ENCODE peak calls at places on chromosomes 13 and 19, in seven cellular contexts. Y is psoas muscle, B is lower leg skin, X is thoracic aorta, I is cardiac fibroblast, D is heart left ventricle, L is sigmoid colon. K is an unnamed sample.

GRCh38 chr19:3483226-3483628 is at the start of gene SMIM44:
- DNase-seq in Y (no peak), B (no peak), X (no peak), I (no peak), D (no peak), L (no peak), K (no peak)

GRCh38 chr13:86020350-86021002 is 221.3 kb upstream of the SLITRK6 start:
- DNase-seq in Y (no peak), B (no peak), X (no peak), I (peak; percentile 2), D (no peak), L (no peak), K (no peak)

GRCh38 chr19:16377521-16377920 is 52.9 kb downstream of the KLF2 start:
- DNase-seq in Y (peak; percentile 67), B (no peak), X (no peak), I (no peak), D (no peak), L (no peak), K (no peak)

GRCh38 chr19:21751379-21751778 is 16.0 kb downstream of the ZNF100 start:
- DNase-seq in Y (no peak), B (no peak), X (no peak), I (peak; percentile 67), D (no peak), L (no peak), K (no peak)

GRCh38 chr19:23093832-23094231 is 23.0 kb upstream of the ZNF730 start:
- DNase-seq in Y (no peak), B (no peak), X (no peak), I (no peak), D (no peak), L (no peak), K (no peak)

GRCh38 chr13:44651209-44651608 is 75.1 kb upstream of the TSC22D1 start:
- DNase-seq in Y (no peak), B (no peak), X (no peak), I (peak; percentile 13), D (no peak), L (no peak), K (no peak)

GRCh38 chr19:10583021-10583776 is 3.9 kb downstream of the AP1M2 start:
- DNase-seq in Y (no peak), B (no peak), X (no peak), I (no peak), D (no peak), L (no peak), K (no peak)

GRCh38 chr19:16252459-16253205 is 54.9 kb downstream of the AP1M1 start:
- DNase-seq in Y (no peak), B (peak; percentile 36), X (no peak), I (no peak), D (peak; percentile 44), L (peak; percentile 78), K (no peak)

GRCh38 chr19:35476149-35476548 is 14.1 kb downstream of the KRTDAP start:
- DNase-seq in Y (no peak), B (no peak), X (no peak), I (no peak), D (no peak), L (no peak), K (no peak)

GRCh38 chr19:35483089-35483488 is 7.2 kb downstream of the KRTDAP start:
- DNase-seq in Y (no peak), B (no peak), X (no peak), I (no peak), D (no peak), L (no peak), K (no peak)

GRCh38 chr19:35474104-35474503 is 16.2 kb downstream of the KRTDAP start:
- DNase-seq in Y (no peak), B (no peak), X (no peak), I (no peak), D (no peak), L (no peak), K (no peak)

GRCh38 chr19:35478794-35479193 is 11.5 kb downstream of the KRTDAP start:
- DNase-seq in Y (no peak), B (no peak), X (no peak), I (no peak), D (no peak), L (no peak), K (no peak)

GRCh38 chr19:35479278-35479677 is 11.0 kb downstream of the KRTDAP start:
- DNase-seq in Y (no peak), B (no peak), X (no peak), I (no peak), D (no peak), L (no peak), K (no peak)
- TF ChIP-seq CTCF in Y (no peak), B (no peak), X (no peak), I (no peak), D (no peak), L (no peak), K (peak; percentile 29)

GRCh38 chr19:1811942-1812425 is at the start of gene ATP8B3:
- DNase-seq in Y (no peak), B (no peak), X (no peak), I (no peak), D (no peak), L (no peak), K (no peak)
- TF ChIP-seq CTCF in Y (no peak), B (no peak), X (no peak), I (no peak), D (peak; percentile 14), L (no peak), K (peak; percentile 35)

GRCh38 chr19:33374406-33374703 is 846 bp downstream of the CEBPG start:
- DNase-seq in Y (no peak), B (no peak), X (no peak), I (peak; percentile 43), D (no peak), L (no peak), K (no peak)

GRCh38 chr19:33375156-33375744 is 1.7 kb downstream of the CEBPG start:
- DNase-seq in Y (no peak), B (no peak), X (no peak), I (no peak), D (no peak), L (no peak), K (no peak)

GRCh38 chr19:33375760-33376159 is 2.3 kb downstream of the CEBPG start:
- DNase-seq in Y (no peak), B (no peak), X (no peak), I (peak; percentile 36), D (no peak), L (no peak), K (no peak)

GRCh38 chr19:33376423-33376822 is 2.9 kb downstream of the CEBPG start:
- DNase-seq in Y (peak; percentile 88), B (peak; percentile 84), X (peak; percentile 66), I (peak; percentile 86), D (peak; percentile 71), L (peak; percentile 87), K (no peak)

DNA sequence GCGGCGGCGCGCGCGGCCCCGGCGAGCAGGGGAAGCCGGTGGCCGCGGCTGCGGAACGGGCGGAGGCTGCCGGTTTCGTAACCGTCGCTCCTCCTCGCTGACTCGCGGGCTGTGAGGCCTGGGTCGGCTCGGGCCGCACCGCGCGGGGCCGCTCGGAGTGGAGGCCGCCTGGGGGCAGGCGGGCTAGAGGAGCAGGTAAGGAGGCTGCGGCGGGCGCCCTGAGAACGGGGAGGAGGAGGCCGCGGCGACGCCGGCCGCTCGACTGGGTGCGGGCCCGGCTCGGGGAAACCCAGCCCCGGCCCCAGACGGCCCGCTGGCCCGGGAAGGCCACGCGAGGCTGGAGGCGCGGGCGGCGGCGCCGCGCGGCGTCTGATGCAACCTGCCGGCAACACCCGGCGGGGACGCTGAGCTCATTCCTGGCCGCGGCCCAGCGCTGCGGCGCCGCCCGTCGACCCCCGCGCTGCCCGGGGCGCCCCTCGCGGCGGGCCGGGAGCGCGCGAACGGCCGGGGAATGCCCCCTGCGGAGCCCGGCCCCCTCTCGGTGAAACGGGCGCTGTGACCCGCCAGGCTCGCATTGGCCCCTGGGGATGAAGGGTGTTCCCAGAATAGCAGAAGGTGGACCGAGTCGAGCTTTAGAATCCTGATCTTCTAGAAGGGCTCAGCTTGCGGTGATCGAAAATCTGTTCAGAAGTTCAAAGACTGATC is at the start of gene CEBPG:
- DNase-seq in Y (peak; percentile 71), B (no peak), X (no peak), I (peak; percentile 55), D (peak; percentile 63), L (peak; percentile 78), K (peak; percentile 79)
- TF ChIP-seq CTCF in Y (peak; percentile 35), B (no peak), X (no peak), I (no peak), D (peak; percentile 47), L (no peak), K (peak; percentile 51)

DNA sequence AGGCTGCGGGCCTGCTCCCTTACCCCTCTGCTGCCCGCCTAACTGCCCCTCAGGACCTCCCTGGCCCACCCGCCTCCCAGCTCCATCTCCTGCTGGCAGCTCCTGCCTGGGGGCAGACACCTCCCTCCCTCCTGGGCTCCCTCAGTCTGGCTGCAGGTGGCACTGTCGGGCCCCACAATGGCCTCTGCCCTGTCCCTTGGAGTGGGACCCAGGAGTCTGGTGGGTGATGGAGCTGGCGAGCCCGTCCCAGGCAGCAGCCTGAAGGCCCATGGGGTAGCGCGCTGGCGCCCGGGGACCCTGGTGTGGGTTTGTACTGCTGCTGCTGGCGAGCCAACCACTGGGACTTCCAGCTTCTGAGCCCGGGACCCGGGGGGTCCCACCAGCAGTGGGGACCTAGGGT is 83.6 kb downstream of the KDM4B start:
- DNase-seq in Y (no peak), B (no peak), X (no peak), I (no peak), D (no peak), L (no peak), K (no peak)
- TF ChIP-seq CTCF in Y (no peak), B (no peak), X (no peak), I (peak; percentile 12), D (no peak), L (no peak), K (no peak)

DNA sequence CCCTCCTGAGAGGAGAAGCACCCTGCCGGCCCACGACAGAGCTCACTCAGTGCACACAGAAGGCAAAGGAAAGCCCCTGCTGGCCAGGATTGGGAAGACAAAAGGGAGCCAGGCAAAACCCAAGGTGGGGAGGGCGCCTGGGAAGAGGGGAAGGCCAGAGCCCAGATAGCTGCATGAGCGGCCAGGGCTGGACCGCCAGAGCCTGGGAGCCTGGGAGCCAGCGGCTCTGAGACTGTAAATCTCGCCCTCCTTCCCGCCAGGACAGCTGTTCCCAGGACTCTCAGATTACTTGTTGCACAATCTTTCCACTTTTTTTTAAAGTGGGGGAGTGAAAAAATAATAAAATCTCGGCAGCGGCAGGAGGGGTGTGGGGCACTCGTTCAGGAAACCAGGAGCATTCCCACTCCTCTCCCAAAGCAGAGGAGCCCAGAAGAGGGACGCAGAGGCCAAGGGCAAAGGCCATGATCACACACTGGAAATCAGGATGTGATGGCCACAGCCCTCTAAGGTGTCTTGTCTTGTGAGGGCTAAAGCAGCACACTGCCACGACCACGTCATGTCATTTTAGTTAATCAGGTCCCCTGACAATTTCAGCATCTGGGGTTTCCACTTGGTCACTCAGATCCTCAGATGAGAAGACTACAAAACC is 19.6 kb upstream of the EPHX3 start:
- DNase-seq in Y (peak; percentile 88), B (peak; percentile 62), X (peak; percentile 50), I (peak; percentile 95), D (peak; percentile 86), L (peak; percentile 97), K (peak; percentile 79)
- TF ChIP-seq CTCF in Y (peak; percentile 54), B (no peak), X (peak; percentile 76), I (peak; percentile 76), D (peak; percentile 49), L (peak; percentile 65), K (peak; percentile 72)